ENCODE peak calls at places on chromosome 18, in ten cellular contexts. Z is K562; A is left lung; C is heart right ventricle; G is IMR-90; M is tibial artery; T is CD8-positive, alpha-beta T cell; F is SJSA1; W is transverse colon; H is PC-9. N is an unnamed sample. For H3K9me3, the result is how much of the 10 kb centered on the place peaks cover.

GRCh38 chr18:12911025-12911927 is 27.2 kb upstream of the PTPN2 start:
- DNase-seq in Z (no peak), A (no peak), C (peak), G (no peak), M (no peak), T (peak), F (no peak), W (peak), H (no peak), N (peak)

GRCh38 chr18:73791081-73791480 is 356.6 kb downstream of the FBXO15 start:
- DNase-seq in Z (no peak), A (no peak), C (no peak), G (peak), M (no peak), T (no peak), F (no peak), W (no peak), H (no peak), N (no peak)

GRCh38 chr18:35515460-35516130 is 17.8 kb upstream of the INO80C start:
- DNase-seq in Z (no peak), A (no peak), C (no peak), G (no peak), M (no peak), T (no peak), F (no peak), W (no peak), H (no peak), N (no peak)

GRCh38 chr18:37341473-37342086 is 224.0 kb downstream of the CELF4 start:
- DNase-seq in Z (no peak), A (no peak), C (no peak), G (no peak), M (no peak), T (no peak), F (no peak), W (no peak), H (no peak), N (no peak)

GRCh38 chr18:13589316-13589715 is 137.0 kb downstream of the FAM210A start:
- DNase-seq in Z (no peak), A (no peak), C (no peak), G (no peak), M (no peak), T (no peak), F (no peak), W (no peak), H (no peak), N (no peak)

GRCh38 chr18:36628435-36629094 is 200.2 kb downstream of the TPGS2 start:
- DNase-seq in Z (no peak), A (no peak), C (no peak), G (peak), M (no peak), T (no peak), F (no peak), W (no peak), H (no peak), N (no peak)

GRCh38 chr18:46213295-46213694 is 109.1 kb downstream of the HAUS1 start:
- DNase-seq in Z (peak), A (no peak), C (no peak), G (no peak), M (no peak), T (no peak), F (no peak), W (no peak), H (no peak), N (no peak)

GRCh38 chr18:58209326-58209725 is 165.3 kb downstream of the NEDD4L start:
- DNase-seq in Z (peak), A (no peak), C (no peak), G (peak), M (no peak), T (no peak), F (peak), W (no peak), H (no peak), N (no peak)

GRCh38 chr18:48825101-48825745 is 125.5 kb downstream of the SMAD7 start:
- DNase-seq in Z (no peak), A (peak), C (no peak), G (peak), M (peak), T (no peak), F (peak), W (no peak), H (no peak), N (no peak)

GRCh38 chr18:3014501-3015202 is 1.7 kb upstream of the LPIN2 start:
- DNase-seq in Z (no peak), A (no peak), C (no peak), G (no peak), M (no peak), T (no peak), F (no peak), W (no peak), H (no peak), N (no peak)

GRCh38 chr18:44582432-44582831 is 98.3 kb upstream of the SETBP1 start:
- DNase-seq in Z (no peak), A (no peak), C (no peak), G (no peak), M (no peak), T (no peak), F (no peak), W (no peak), H (no peak), N (no peak)

GRCh38 chr18:69755041-69755440 is 192.6 kb downstream of the CD226 start:
- DNase-seq in Z (no peak), A (no peak), C (no peak), G (no peak), M (no peak), T (no peak), F (no peak), W (no peak), H (no peak), N (no peak)

GRCh38 chr18:45164551-45164950 is 450.7 kb upstream of the SLC14A2 start:
- DNase-seq in Z (no peak), A (no peak), C (no peak), G (no peak), M (no peak), T (no peak), F (no peak), W (no peak), H (no peak), N (no peak)

GRCh38 chr18:65753520-65753919 is 2.7 kb downstream of the CDH7 start:
- DNase-seq in Z (no peak), A (no peak), C (no peak), G (no peak), M (no peak), T (no peak), F (no peak), W (no peak), H (no peak), N (no peak)

GRCh38 chr18:36179562-36180334 is 7.5 kb upstream of the MOCOS start:
- DNase-seq in Z (no peak), A (peak), C (peak), G (peak), M (peak), T (no peak), F (no peak), W (peak), H (no peak), N (no peak)

GRCh38 chr18:78421392-78421791 is 558.2 kb upstream of the SALL3 start:
- DNase-seq in Z (no peak), A (no peak), C (no peak), G (no peak), M (no peak), T (no peak), F (no peak), W (no peak), H (no peak), N (no peak)

GRCh38 chr18:37375181-37375580 is 190.4 kb downstream of the CELF4 start:
- DNase-seq in Z (no peak), A (no peak), C (no peak), G (no peak), M (no peak), T (no peak), F (no peak), W (no peak), H (no peak), N (no peak)

GRCh38 chr18:79771446-79772107 is 26.2 kb upstream of the KCNG2 start:
- DNase-seq in Z (no peak), A (peak), C (no peak), G (no peak), M (no peak), T (no peak), F (no peak), W (peak), H (no peak), N (no peak)

GRCh38 chr18:54742120-54742519 is 86.2 kb upstream of the RAB27B start:
- DNase-seq in Z (no peak), A (no peak), C (no peak), G (no peak), M (no peak), T (no peak), F (no peak), W (no peak), H (no peak), N (no peak)

GRCh38 chr18:3725100-3725499 is 275.1 kb downstream of the TGIF1 start:
- DNase-seq in Z (no peak), A (no peak), C (no peak), G (no peak), M (no peak), T (no peak), F (no peak), W (no peak), H (no peak), N (no peak)

GRCh38 chr18:3453540-3454364 is 3.8 kb downstream of the TGIF1 start:
- DNase-seq in Z (no peak), A (peak), C (peak), G (peak), M (peak), T (no peak), F (peak), W (peak), H (peak), N (no peak)

GRCh38 chr18:32576296-32576916 is 105.7 kb upstream of the GAREM1 start:
- DNase-seq in Z (no peak), A (no peak), C (no peak), G (peak), M (no peak), T (no peak), F (no peak), W (no peak), H (no peak), N (no peak)

GRCh38 chr18:78601923-78602322 is 377.7 kb upstream of the SALL3 start:
- DNase-seq in Z (no peak), A (no peak), C (no peak), G (no peak), M (no peak), T (no peak), F (no peak), W (no peak), H (no peak), N (no peak)

GRCh38 chr18:26854292-26854881 is 11.1 kb downstream of the AQP4 start:
- DNase-seq in Z (no peak), A (no peak), C (no peak), G (no peak), M (no peak), T (no peak), F (no peak), W (no peak), H (no peak), N (no peak)

DNA sequence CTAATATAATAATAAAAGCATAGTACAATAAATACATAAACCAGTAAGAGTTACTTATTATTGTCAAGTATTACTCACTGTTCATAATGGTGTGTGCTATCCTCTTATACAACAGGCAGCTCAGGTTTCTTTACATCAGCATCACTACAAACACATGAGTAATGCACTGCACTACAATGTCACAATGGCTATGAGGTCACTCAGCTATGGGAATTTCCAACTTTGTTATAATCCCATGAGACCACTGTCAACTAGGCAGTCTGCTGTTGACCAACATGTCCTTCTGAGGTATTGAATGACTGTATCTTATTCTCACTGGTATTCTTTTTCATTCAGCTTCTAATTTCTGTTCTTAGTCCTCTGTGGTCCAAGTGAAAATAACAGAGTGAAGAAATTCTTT is 250.4 kb upstream of the DSEL start:
- DNase-seq in Z (no peak), A (no peak), C (no peak), G (peak), M (no peak), T (no peak), F (peak), W (no peak), H (peak), N (no peak)
- H3K9me3 ChIP-seq in Z (under half), A (under half), C (under half), G (under half), M (under half), T (under half), F (under half), W (under half), H (under half), N (under half)

DNA sequence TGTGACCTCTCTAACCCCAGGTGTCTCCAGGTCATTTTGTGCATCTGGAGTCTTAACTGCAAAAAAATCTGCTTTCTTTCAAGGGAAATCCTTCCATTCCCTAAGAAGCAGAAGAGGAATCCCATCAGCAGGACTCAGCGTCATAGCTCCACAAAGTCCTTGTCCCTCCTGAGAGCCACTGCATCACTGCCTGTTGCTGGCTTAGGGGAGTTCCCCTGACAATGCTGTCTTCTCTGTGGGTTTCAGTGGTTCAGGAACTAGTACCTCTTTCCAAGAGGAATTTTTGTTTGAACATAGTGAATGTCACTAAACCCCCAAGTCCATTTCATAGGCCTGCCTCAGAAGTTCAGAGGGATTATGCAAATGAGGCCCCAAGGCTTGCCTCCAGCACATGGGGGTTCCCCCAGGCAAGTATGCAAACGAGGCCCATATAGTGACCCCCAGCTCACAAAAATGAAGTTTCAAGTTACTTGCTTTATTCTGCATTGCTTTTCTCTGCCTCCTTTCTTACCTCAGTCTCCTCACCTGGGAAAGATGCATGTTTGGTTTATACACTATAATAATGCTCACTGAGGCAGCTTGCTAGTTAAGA is 513.9 kb upstream of the MEX3C start:
- DNase-seq in Z (no peak), A (no peak), C (no peak), G (no peak), M (no peak), T (no peak), F (no peak), W (no peak), H (no peak), N (no peak)
- H3K9me3 ChIP-seq in Z (under half), A (under half), C (under half), G (under half), M (under half), T (under half), F (under half), W (under half), H (under half), N (under half)

DNA sequence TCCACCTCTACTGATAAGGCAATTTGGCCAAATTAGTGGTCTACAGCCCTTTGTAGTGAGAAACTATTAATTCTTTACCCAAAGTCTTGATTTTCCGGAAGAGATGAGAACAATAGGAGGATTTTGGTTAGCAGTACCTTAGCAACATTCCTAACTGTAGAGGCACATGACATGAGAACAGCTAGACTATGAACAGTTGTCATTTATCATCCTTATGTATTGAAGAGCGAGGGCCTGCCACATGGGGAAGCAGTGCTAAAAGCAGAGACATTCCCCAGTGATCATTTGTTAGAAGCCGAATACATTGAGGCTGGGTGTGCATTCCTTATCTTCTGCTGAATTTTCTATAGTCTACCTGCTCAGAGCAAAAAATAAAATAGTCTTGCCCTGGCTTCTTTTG is 65.2 kb downstream of the RBBP8 start:
- DNase-seq in Z (no peak), A (no peak), C (no peak), G (no peak), M (no peak), T (no peak), F (no peak), W (no peak), H (no peak), N (no peak)
- H3K9me3 ChIP-seq in Z (under half), A (under half), C (under half), G (under half), M (under half), T (under half), F (under half), W (under half), H (under half), N (under half)

DNA sequence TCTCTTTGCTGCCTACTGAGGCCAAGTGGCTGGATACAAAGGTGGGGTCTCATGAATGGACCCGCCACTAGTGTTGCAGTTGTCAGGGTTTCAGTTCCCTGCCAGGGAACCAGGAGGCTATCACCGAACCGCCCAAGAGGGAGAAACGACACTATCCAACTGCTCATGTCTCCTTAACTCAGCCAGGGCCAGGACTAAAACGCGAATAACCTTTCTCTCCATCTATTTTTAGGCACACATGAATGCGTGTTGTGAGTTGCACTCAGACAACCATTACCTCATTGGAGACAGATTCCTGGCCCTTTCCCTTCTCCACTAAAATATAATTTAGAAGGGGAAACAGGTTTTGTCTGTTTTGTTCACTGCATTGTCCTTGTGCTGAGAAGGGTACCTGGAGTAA is 559.5 kb downstream of the SOCS6 start:
- DNase-seq in Z (no peak), A (no peak), C (no peak), G (no peak), M (no peak), T (no peak), F (no peak), W (no peak), H (no peak), N (no peak)
- H3K9me3 ChIP-seq in Z (under half), A (under half), C (under half), G (under half), M (under half), T (under half), F (under half), W (under half), H (under half), N (under half)

DNA sequence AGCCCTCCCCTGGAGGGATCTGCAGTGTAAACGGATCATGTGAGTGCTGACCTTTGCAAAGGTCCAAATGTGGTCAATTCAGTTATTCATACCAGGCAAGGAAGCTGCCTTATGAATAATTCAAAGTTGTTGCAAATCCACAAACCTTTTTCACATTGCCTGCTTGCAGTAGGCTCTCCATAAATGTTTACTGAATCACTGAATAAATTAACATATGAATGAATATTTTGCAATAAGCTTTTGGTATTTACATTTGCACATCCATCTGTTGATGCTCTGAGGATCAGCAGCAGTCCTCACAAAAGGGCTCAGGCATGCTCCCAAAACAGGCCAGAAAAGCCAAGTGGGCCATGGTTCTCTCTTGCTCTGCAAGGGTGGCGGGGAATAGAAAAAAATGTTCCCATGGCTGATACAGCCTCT is 156.8 kb downstream of the VAPA start:
- DNase-seq in Z (no peak), A (no peak), C (no peak), G (peak), M (no peak), T (no peak), F (no peak), W (no peak), H (peak), N (no peak)
- H3K9me3 ChIP-seq in Z (under half), A (under half), C (under half), G (under half), M (under half), T (under half), F (under half), W (under half), H (under half), N (under half)

GRCh38 chr18:24230766-24231165 is 91.9 kb downstream of the CABYR start:
- DNase-seq in Z (no peak), A (no peak), C (no peak), G (no peak), M (no peak), T (no peak), F (no peak), W (no peak), H (no peak), N (no peak)

GRCh38 chr18:24232814-24233213 is 94.0 kb downstream of the CABYR start:
- DNase-seq in Z (no peak), A (no peak), C (no peak), G (no peak), M (no peak), T (no peak), F (no peak), W (no peak), H (no peak), N (no peak)

GRCh38 chr18:24231773-24232735 is 93.2 kb downstream of the CABYR start:
- DNase-seq in Z (no peak), A (no peak), C (no peak), G (peak), M (peak), T (no peak), F (no peak), W (no peak), H (no peak), N (no peak)

GRCh38 chr18:24228661-24229053 is 89.8 kb downstream of the CABYR start:
- DNase-seq in Z (no peak), A (no peak), C (no peak), G (peak), M (no peak), T (no peak), F (no peak), W (no peak), H (peak), N (no peak)

DNA sequence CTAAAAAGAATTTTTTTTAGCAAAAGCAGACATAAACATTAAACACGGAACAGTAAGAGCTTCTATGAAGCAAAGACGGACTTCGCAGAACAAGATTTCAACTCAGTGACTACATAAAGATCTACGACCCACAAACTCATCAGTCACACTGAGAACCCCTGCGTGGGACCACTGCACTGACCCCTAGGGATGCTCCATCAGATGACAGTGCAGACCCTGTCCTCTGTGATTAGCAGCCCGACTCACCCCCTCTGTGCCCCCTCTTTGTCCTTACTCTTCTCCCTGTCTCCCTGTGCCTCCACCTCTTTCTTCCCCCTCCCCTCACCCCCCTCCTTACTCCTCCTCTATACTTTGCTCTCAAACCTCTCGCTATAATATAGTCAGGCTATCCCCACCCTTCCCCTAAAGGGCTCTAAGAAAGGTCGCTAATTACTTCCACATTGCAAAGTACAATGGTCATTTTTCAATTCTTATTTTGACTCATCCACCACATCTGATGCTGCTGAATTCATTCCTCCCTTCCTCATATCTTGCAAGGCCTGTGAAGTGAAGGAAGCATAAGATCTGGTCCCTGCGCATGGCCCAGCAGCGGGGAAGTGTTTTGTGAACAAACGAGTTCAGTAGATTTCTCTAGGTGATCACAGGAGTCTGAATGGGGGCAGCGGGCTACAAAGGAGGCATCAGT is 89.3 kb downstream of the CABYR start:
- DNase-seq in Z (no peak), A (no peak), C (no peak), G (peak), M (no peak), T (no peak), F (peak), W (no peak), H (peak), N (no peak)
- H3K9me3 ChIP-seq in Z (under half), A (under half), C (under half), G (under half), M (under half), T (under half), F (under half), W (under half), H (under half), N (under half)

N was measured in T-helper 17 cell.